ENCODE peak calls at places on chromosome 3, in five cellular contexts. One of them, this sample, is unnamed.

GRCh38 chr3:54918516-54918915 is 9.3 kb downstream of the LRTM1 start:
- DNase-seq in glutamatergic neuron: no peak
- DNase-seq in NCI-H2081: no peak
- DNase-seq in activated CD4-positive, alpha-beta T cell treated with anti-CD3 and anti-CD28 coated beads, Interleukin-2, amount 50 U/mL, for 24 hours: no peak
- DNase-seq in caudate nucleus: no peak
- DNase-seq in this sample: no peak

GRCh38 chr3:112127522-112128494 is 5.2 kb downstream of the GCSAM start:
- DNase-seq in glutamatergic neuron: no peak
- DNase-seq in NCI-H2081: no peak
- DNase-seq in caudate nucleus: no peak
- DNase-seq in activated CD4-positive, alpha-beta T cell treated with anti-CD3 and anti-CD28 coated beads, Interleukin-2, amount 50 U/mL, for 24 hours: no peak
- DNase-seq in this sample: no peak

GRCh38 chr3:177525987-177526712 is 328.9 kb upstream of the TBL1XR1 start:
- DNase-seq in caudate nucleus: no peak
- DNase-seq in activated CD4-positive, alpha-beta T cell treated with anti-CD3 and anti-CD28 coated beads, Interleukin-2, amount 50 U/mL, for 24 hours: no peak
- DNase-seq in NCI-H2081: no peak
- DNase-seq in glutamatergic neuron: no peak
- DNase-seq in this sample: no peak

GRCh38 chr3:46935168-46935858 is 41.2 kb downstream of the CCDC12 start:
- DNase-seq in glutamatergic neuron: no peak
- DNase-seq in NCI-H2081: no peak
- DNase-seq in caudate nucleus: no peak
- DNase-seq in activated CD4-positive, alpha-beta T cell treated with anti-CD3 and anti-CD28 coated beads, Interleukin-2, amount 50 U/mL, for 24 hours: no peak
- DNase-seq in this sample: no peak

GRCh38 chr3:17518189-17519059 is 224.0 kb downstream of the TBC1D5 start:
- DNase-seq in caudate nucleus: no peak
- DNase-seq in glutamatergic neuron: no peak
- DNase-seq in activated CD4-positive, alpha-beta T cell treated with anti-CD3 and anti-CD28 coated beads, Interleukin-2, amount 50 U/mL, for 24 hours: no peak
- DNase-seq in NCI-H2081: no peak
- DNase-seq in this sample: no peak

GRCh38 chr3:38725726-38726410 is 76.4 kb upstream of the SCN5A start:
- DNase-seq in activated CD4-positive, alpha-beta T cell treated with anti-CD3 and anti-CD28 coated beads, Interleukin-2, amount 50 U/mL, for 24 hours: no peak
- DNase-seq in caudate nucleus: no peak
- DNase-seq in glutamatergic neuron: no peak
- DNase-seq in NCI-H2081: no peak
- DNase-seq in this sample: no peak

GRCh38 chr3:110576962-110577361 is 494.7 kb upstream of the NECTIN3 start:
- DNase-seq in activated CD4-positive, alpha-beta T cell treated with anti-CD3 and anti-CD28 coated beads, Interleukin-2, amount 50 U/mL, for 24 hours: no peak
- DNase-seq in caudate nucleus: no peak
- DNase-seq in glutamatergic neuron: no peak
- DNase-seq in NCI-H2081: no peak
- DNase-seq in this sample: no peak

GRCh38 chr3:107498646-107499045 is 24.1 kb upstream of the BBX start:
- DNase-seq in NCI-H2081: no peak
- DNase-seq in caudate nucleus: no peak
- DNase-seq in activated CD4-positive, alpha-beta T cell treated with anti-CD3 and anti-CD28 coated beads, Interleukin-2, amount 50 U/mL, for 24 hours: no peak
- DNase-seq in glutamatergic neuron: no peak
- DNase-seq in this sample: no peak

GRCh38 chr3:34783881-34784280 is 855.4 kb upstream of the ARPP21 start:
- DNase-seq in caudate nucleus: no peak
- DNase-seq in activated CD4-positive, alpha-beta T cell treated with anti-CD3 and anti-CD28 coated beads, Interleukin-2, amount 50 U/mL, for 24 hours: no peak
- DNase-seq in NCI-H2081: no peak
- DNase-seq in glutamatergic neuron: no peak
- DNase-seq in this sample: no peak

GRCh38 chr3:160831411-160831810 is 75.4 kb downstream of the PPM1L start:
- DNase-seq in caudate nucleus: no peak
- DNase-seq in glutamatergic neuron: peak; percentile 64
- DNase-seq in activated CD4-positive, alpha-beta T cell treated with anti-CD3 and anti-CD28 coated beads, Interleukin-2, amount 50 U/mL, for 24 hours: no peak
- DNase-seq in NCI-H2081: no peak
- DNase-seq in this sample: no peak

GRCh38 chr3:163045945-163046344 is 1549.3 kb downstream of the OTOL1 start:
- DNase-seq in glutamatergic neuron: no peak
- DNase-seq in caudate nucleus: no peak
- DNase-seq in activated CD4-positive, alpha-beta T cell treated with anti-CD3 and anti-CD28 coated beads, Interleukin-2, amount 50 U/mL, for 24 hours: no peak
- DNase-seq in NCI-H2081: no peak
- DNase-seq in this sample: no peak

GRCh38 chr3:179451335-179452165 is at the start of gene GNB4:
- DNase-seq in activated CD4-positive, alpha-beta T cell treated with anti-CD3 and anti-CD28 coated beads, Interleukin-2, amount 50 U/mL, for 24 hours: peak; percentile 15
- DNase-seq in caudate nucleus: peak; percentile 42
- DNase-seq in NCI-H2081: peak; percentile 88
- DNase-seq in glutamatergic neuron: peak; percentile 87
- DNase-seq in this sample: peak; percentile 49

GRCh38 chr3:43022111-43022510 is 43.0 kb downstream of the GASK1A start:
- DNase-seq in NCI-H2081: no peak
- DNase-seq in activated CD4-positive, alpha-beta T cell treated with anti-CD3 and anti-CD28 coated beads, Interleukin-2, amount 50 U/mL, for 24 hours: no peak
- DNase-seq in glutamatergic neuron: no peak
- DNase-seq in caudate nucleus: no peak
- DNase-seq in this sample: no peak

GRCh38 chr3:146470424-146470990 is 1.1 kb upstream of the PLSCR2 start:
- DNase-seq in NCI-H2081: no peak
- DNase-seq in activated CD4-positive, alpha-beta T cell treated with anti-CD3 and anti-CD28 coated beads, Interleukin-2, amount 50 U/mL, for 24 hours: no peak
- DNase-seq in glutamatergic neuron: no peak
- DNase-seq in caudate nucleus: no peak
- DNase-seq in this sample: no peak

GRCh38 chr3:185318136-185318535 is 44.8 kb upstream of the MAP3K13 start:
- DNase-seq in caudate nucleus: no peak
- DNase-seq in activated CD4-positive, alpha-beta T cell treated with anti-CD3 and anti-CD28 coated beads, Interleukin-2, amount 50 U/mL, for 24 hours: no peak
- DNase-seq in NCI-H2081: no peak
- DNase-seq in glutamatergic neuron: no peak
- DNase-seq in this sample: peak; percentile 47

GRCh38 chr3:172140499-172141391 is 101.4 kb downstream of the FNDC3B start:
- DNase-seq in activated CD4-positive, alpha-beta T cell treated with anti-CD3 and anti-CD28 coated beads, Interleukin-2, amount 50 U/mL, for 24 hours: no peak
- DNase-seq in glutamatergic neuron: no peak
- DNase-seq in caudate nucleus: no peak
- DNase-seq in NCI-H2081: no peak
- DNase-seq in this sample: no peak

GRCh38 chr3:58215317-58216025 is 4.7 kb upstream of the DNASE1L3 start:
- DNase-seq in NCI-H2081: no peak
- DNase-seq in caudate nucleus: no peak
- DNase-seq in activated CD4-positive, alpha-beta T cell treated with anti-CD3 and anti-CD28 coated beads, Interleukin-2, amount 50 U/mL, for 24 hours: no peak
- DNase-seq in glutamatergic neuron: no peak
- DNase-seq in this sample: no peak

GRCh38 chr3:46939578-46940405 is 36.8 kb downstream of the CCDC12 start:
- DNase-seq in caudate nucleus: no peak
- DNase-seq in activated CD4-positive, alpha-beta T cell treated with anti-CD3 and anti-CD28 coated beads, Interleukin-2, amount 50 U/mL, for 24 hours: no peak
- DNase-seq in glutamatergic neuron: no peak
- DNase-seq in NCI-H2081: no peak
- DNase-seq in this sample: no peak

GRCh38 chr3:64462203-64463120 is 225.3 kb downstream of the ADAMTS9 start:
- DNase-seq in NCI-H2081: no peak
- DNase-seq in glutamatergic neuron: no peak
- DNase-seq in activated CD4-positive, alpha-beta T cell treated with anti-CD3 and anti-CD28 coated beads, Interleukin-2, amount 50 U/mL, for 24 hours: no peak
- DNase-seq in caudate nucleus: no peak
- DNase-seq in this sample: no peak

GRCh38 chr3:154427685-154428291 is 2.2 kb downstream of the GPR149 start:
- DNase-seq in NCI-H2081: peak; percentile 60
- DNase-seq in glutamatergic neuron: peak; percentile 54
- DNase-seq in activated CD4-positive, alpha-beta T cell treated with anti-CD3 and anti-CD28 coated beads, Interleukin-2, amount 50 U/mL, for 24 hours: no peak
- DNase-seq in caudate nucleus: no peak
- DNase-seq in this sample: peak; percentile 59

GRCh38 chr3:100033814-100034490 is 80.3 kb downstream of the FILIP1L start:
- DNase-seq in caudate nucleus: no peak
- DNase-seq in activated CD4-positive, alpha-beta T cell treated with anti-CD3 and anti-CD28 coated beads, Interleukin-2, amount 50 U/mL, for 24 hours: no peak
- DNase-seq in NCI-H2081: no peak
- DNase-seq in glutamatergic neuron: no peak
- DNase-seq in this sample: no peak

GRCh38 chr3:23490459-23490858 is 287.3 kb downstream of the UBE2E2 start:
- DNase-seq in activated CD4-positive, alpha-beta T cell treated with anti-CD3 and anti-CD28 coated beads, Interleukin-2, amount 50 U/mL, for 24 hours: no peak
- DNase-seq in glutamatergic neuron: no peak
- DNase-seq in caudate nucleus: no peak
- DNase-seq in NCI-H2081: no peak
- DNase-seq in this sample: no peak

GRCh38 chr3:32956750-32957570 is 5.5 kb downstream of the CCR4 start:
- DNase-seq in caudate nucleus: no peak
- DNase-seq in activated CD4-positive, alpha-beta T cell treated with anti-CD3 and anti-CD28 coated beads, Interleukin-2, amount 50 U/mL, for 24 hours: no peak
- DNase-seq in glutamatergic neuron: no peak
- DNase-seq in NCI-H2081: no peak
- DNase-seq in this sample: no peak

GRCh38 chr3:72077473-72078259 is 292.7 kb upstream of the PROK2 start:
- DNase-seq in caudate nucleus: no peak
- DNase-seq in activated CD4-positive, alpha-beta T cell treated with anti-CD3 and anti-CD28 coated beads, Interleukin-2, amount 50 U/mL, for 24 hours: no peak
- DNase-seq in NCI-H2081: no peak
- DNase-seq in glutamatergic neuron: no peak
- DNase-seq in this sample: no peak

GRCh38 chr3:129022114-129022994 is 21.2 kb downstream of the EFCC1 start:
- DNase-seq in NCI-H2081: no peak
- DNase-seq in caudate nucleus: no peak
- DNase-seq in activated CD4-positive, alpha-beta T cell treated with anti-CD3 and anti-CD28 coated beads, Interleukin-2, amount 50 U/mL, for 24 hours: no peak
- DNase-seq in glutamatergic neuron: no peak
- DNase-seq in this sample: no peak

GRCh38 chr3:15313461-15313860 is 18.9 kb downstream of the SH3BP5 start:
- DNase-seq in NCI-H2081: no peak
- DNase-seq in glutamatergic neuron: no peak
- DNase-seq in activated CD4-positive, alpha-beta T cell treated with anti-CD3 and anti-CD28 coated beads, Interleukin-2, amount 50 U/mL, for 24 hours: no peak
- DNase-seq in caudate nucleus: no peak
- DNase-seq in this sample: no peak

GRCh38 chr3:45559560-45560118 is 34.9 kb upstream of the LIMD1 start:
- DNase-seq in NCI-H2081: no peak
- DNase-seq in glutamatergic neuron: no peak
- DNase-seq in caudate nucleus: no peak
- DNase-seq in activated CD4-positive, alpha-beta T cell treated with anti-CD3 and anti-CD28 coated beads, Interleukin-2, amount 50 U/mL, for 24 hours: no peak
- DNase-seq in this sample: no peak

GRCh38 chr3:99984668-99985067 is 129.6 kb downstream of the FILIP1L start:
- DNase-seq in glutamatergic neuron: no peak
- DNase-seq in caudate nucleus: no peak
- DNase-seq in NCI-H2081: no peak
- DNase-seq in activated CD4-positive, alpha-beta T cell treated with anti-CD3 and anti-CD28 coated beads, Interleukin-2, amount 50 U/mL, for 24 hours: no peak
- DNase-seq in this sample: no peak

GRCh38 chr3:21154911-21155310 is 596.1 kb downstream of the ZNF385D start:
- DNase-seq in NCI-H2081: no peak
- DNase-seq in caudate nucleus: no peak
- DNase-seq in activated CD4-positive, alpha-beta T cell treated with anti-CD3 and anti-CD28 coated beads, Interleukin-2, amount 50 U/mL, for 24 hours: no peak
- DNase-seq in glutamatergic neuron: no peak
- DNase-seq in this sample: no peak

GRCh38 chr3:47250309-47251060 is 32.1 kb downstream of the KIF9 start:
- DNase-seq in glutamatergic neuron: no peak
- DNase-seq in caudate nucleus: no peak
- DNase-seq in activated CD4-positive, alpha-beta T cell treated with anti-CD3 and anti-CD28 coated beads, Interleukin-2, amount 50 U/mL, for 24 hours: no peak
- DNase-seq in NCI-H2081: no peak
- DNase-seq in this sample: no peak

GRCh38 chr3:30602946-30603345 is 3.5 kb upstream of the TGFBR2 start:
- DNase-seq in glutamatergic neuron: no peak
- DNase-seq in NCI-H2081: no peak
- DNase-seq in activated CD4-positive, alpha-beta T cell treated with anti-CD3 and anti-CD28 coated beads, Interleukin-2, amount 50 U/mL, for 24 hours: no peak
- DNase-seq in caudate nucleus: no peak
- DNase-seq in this sample: no peak